ENCODE peak calls at places on chromosome 18, in eight cellular contexts. H is MCF 10A, B is transverse colon, D is GM10248, U is bronchial epithelial cell, T is PC-3, V is astrocyte of the spinal cord, Y is cardiac fibroblast. I is an unnamed sample.

GRCh38 chr18:74832999-74833398 is 235.3 kb downstream of the ZNF407 start:
- DNase-seq in T (no peak), Y (no peak), V (no peak), B (no peak), H (no peak), U (no peak), D (no peak), I (no peak)

GRCh38 chr18:5879479-5879882 is 15.8 kb downstream of the TMEM200C start:
- DNase-seq in T (peak), D (no peak), H (peak), V (peak), U (peak), B (no peak), Y (peak), I (no peak)

GRCh38 chr18:58042826-58043362 is 1.1 kb upstream of the NEDD4L start:
- DNase-seq in T (peak), V (no peak), Y (no peak), D (no peak), H (no peak), U (peak), B (no peak), I (no peak)

GRCh38 chr18:57004366-57005121 is 142.3 kb upstream of the BOD1L2 start:
- DNase-seq in Y (peak), U (peak), T (peak), H (peak), V (peak), D (peak), B (no peak), I (peak)

GRCh38 chr18:75428490-75428889 is 987 bp upstream of the SMIM21 start:
- DNase-seq in B (no peak), U (no peak), T (no peak), D (no peak), V (no peak), Y (no peak), H (no peak), I (no peak)

GRCh38 chr18:10900435-10900834 is 248.9 kb downstream of the PIEZO2 start:
- DNase-seq in H (no peak), B (no peak), V (no peak), Y (no peak), T (no peak), D (no peak), U (no peak), I (no peak)

GRCh38 chr18:80232710-80233109 is 14.6 kb downstream of the PARD6G start:
- DNase-seq in U (no peak), V (no peak), D (peak), B (no peak), H (no peak), Y (no peak), T (no peak), I (no peak)

GRCh38 chr18:9870431-9871023 is 15.2 kb upstream of the TXNDC2 start:
- DNase-seq in Y (no peak), B (no peak), D (no peak), T (no peak), V (no peak), U (no peak), H (no peak), I (no peak)

GRCh38 chr18:1102848-1103247 is 198.2 kb downstream of the ADCYAP1 start:
- DNase-seq in B (no peak), U (no peak), Y (no peak), V (no peak), D (no peak), T (no peak), H (no peak), I (no peak)

GRCh38 chr18:58805482-58806187 is 59.0 kb upstream of the ZNF532 start:
- DNase-seq in H (no peak), D (no peak), B (no peak), Y (no peak), V (no peak), T (no peak), U (peak), I (no peak)

GRCh38 chr18:58639751-58640427 is 11.0 kb upstream of the ALPK2 start:
- DNase-seq in T (peak), H (peak), B (no peak), D (no peak), Y (peak), V (peak), U (peak), I (peak)

GRCh38 chr18:8601277-8602032 is 7.8 kb upstream of the RAB12 start:
- DNase-seq in Y (no peak), B (no peak), T (no peak), V (no peak), D (no peak), U (peak), H (no peak), I (no peak)

GRCh38 chr18:50817898-50818250 is 1.9 kb downstream of the MRO start:
- DNase-seq in B (no peak), Y (peak), V (peak), U (no peak), D (no peak), H (peak), T (no peak), I (no peak)

GRCh38 chr18:73118121-73118816 is 250.5 kb upstream of the NETO1 start:
- DNase-seq in V (peak), Y (peak), D (no peak), H (peak), U (peak), B (no peak), T (peak), I (peak)

GRCh38 chr18:50061876-50062517 is 132.9 kb downstream of the MYO5B start:
- DNase-seq in D (no peak), H (no peak), Y (no peak), U (no peak), V (no peak), B (no peak), T (no peak), I (no peak)

GRCh38 chr18:4987452-4988405 is 209.3 kb downstream of the AKAIN1 start:
- DNase-seq in U (no peak), H (no peak), B (no peak), T (no peak), V (no peak), D (no peak), Y (no peak), I (no peak)

GRCh38 chr18:53567935-53568574 is 656.4 kb downstream of the MBD2 start:
- DNase-seq in H (peak), B (no peak), V (peak), Y (peak), U (peak), T (peak), D (peak), I (peak)

GRCh38 chr18:31611511-31611910 is 19.8 kb downstream of the TTR start:
- DNase-seq in D (no peak), T (no peak), B (no peak), H (no peak), U (no peak), V (no peak), Y (no peak), I (no peak)

GRCh38 chr18:9814431-9814830 is 71.3 kb upstream of the TXNDC2 start:
- DNase-seq in H (peak), U (peak), T (peak), D (no peak), B (no peak), Y (peak), V (peak), I (no peak)

GRCh38 chr18:408367-408766 is 92.1 kb downstream of the COLEC12 start:
- DNase-seq in V (no peak), B (no peak), H (no peak), D (no peak), Y (peak), T (no peak), U (no peak), I (no peak)

GRCh38 chr18:61825386-61825785 is 67.4 kb downstream of the RNF152 start:
- DNase-seq in D (no peak), Y (peak), H (no peak), T (no peak), B (no peak), V (peak), U (no peak), I (no peak)

GRCh38 chr18:55997156-55997561 is 409.2 kb upstream of the TCF4 start:
- DNase-seq in B (no peak), D (no peak), U (peak), T (no peak), Y (peak), H (peak), V (no peak), I (peak)

GRCh38 chr18:44781890-44782289 is 101.2 kb downstream of the SETBP1 start:
- DNase-seq in T (no peak), V (peak), U (peak), Y (peak), D (no peak), H (no peak), B (no peak), I (no peak)

GRCh38 chr18:52750995-52751394 is 411.0 kb downstream of the DCC start:
- DNase-seq in U (no peak), T (no peak), H (no peak), V (no peak), Y (no peak), B (no peak), D (no peak), I (no peak)

GRCh38 chr18:9704233-9705118 is 3.6 kb upstream of the RAB31 start:
- DNase-seq in V (no peak), T (no peak), Y (no peak), D (no peak), H (no peak), U (no peak), B (no peak), I (no peak)

GRCh38 chr18:78779996-78780718 is 199.5 kb upstream of the SALL3 start:
- DNase-seq in V (no peak), D (no peak), T (no peak), U (no peak), H (no peak), Y (no peak), B (peak), I (no peak)

GRCh38 chr18:21129586-21130216 is 18.1 kb upstream of the ROCK1 start:
- DNase-seq in Y (peak), H (no peak), B (no peak), U (no peak), D (no peak), V (no peak), T (no peak), I (no peak)

GRCh38 chr18:79402209-79402576 is 6.5 kb downstream of the NFATC1 start:
- DNase-seq in T (no peak), U (no peak), B (no peak), Y (no peak), D (no peak), V (no peak), H (no peak), I (no peak)

GRCh38 chr18:31512203-31512764 is 14.3 kb downstream of the DSG2 start:
- DNase-seq in U (peak), D (no peak), Y (peak), B (peak), H (peak), T (peak), V (peak), I (peak)

GRCh38 chr18:44388347-44388746 is 292.3 kb upstream of the SETBP1 start:
- DNase-seq in T (no peak), B (no peak), D (no peak), V (no peak), H (no peak), U (no peak), Y (no peak), I (no peak)

GRCh38 chr18:468841-469796 is 31.4 kb downstream of the COLEC12 start:
- DNase-seq in B (no peak), Y (no peak), D (no peak), T (no peak), U (no peak), H (no peak), V (no peak), I (no peak)

GRCh38 chr18:44766461-44766860 is 85.8 kb downstream of the SETBP1 start:
- DNase-seq in V (no peak), H (no peak), D (no peak), Y (no peak), T (no peak), B (no peak), U (no peak), I (no peak)

GRCh38 chr18:42480521-42480920 is 525.5 kb downstream of the PIK3C3 start:
- DNase-seq in U (no peak), Y (no peak), T (no peak), V (no peak), H (no peak), B (no peak), D (no peak), I (no peak)

GRCh38 chr18:63016270-63016669 is 300.9 kb downstream of the PHLPP1 start:
- DNase-seq in T (peak), B (peak), H (peak), U (peak), V (peak), Y (peak), D (peak), I (peak)

GRCh38 chr18:13137939-13138821 is 80.4 kb upstream of the LDLRAD4 start:
- DNase-seq in Y (peak), V (no peak), B (peak), T (peak), D (peak), H (no peak), U (peak), I (peak)

GRCh38 chr18:13136689-13137040 is 81.9 kb upstream of the LDLRAD4 start:
- DNase-seq in H (no peak), B (peak), T (no peak), Y (no peak), D (peak), V (peak), U (no peak), I (no peak)

GRCh38 chr18:13139885-13140450 is 78.6 kb upstream of the LDLRAD4 start:
- DNase-seq in B (no peak), U (no peak), Y (no peak), T (no peak), D (no peak), V (no peak), H (no peak), I (no peak)

GRCh38 chr18:13137041-13137938 is 81.3 kb upstream of the LDLRAD4 start:
- DNase-seq in U (no peak), Y (peak), D (peak), B (peak), T (no peak), V (peak), H (no peak), I (no peak)

GRCh38 chr18:13138822-13139139 is 79.8 kb upstream of the LDLRAD4 start:
- DNase-seq in T (no peak), V (no peak), H (no peak), B (no peak), Y (no peak), D (no peak), U (no peak), I (no peak)
- TF ChIP-seq CTCF in T (no peak), V (no peak), H (no peak), B (no peak), Y (no peak), D (no peak), U (no peak), I (no peak)

GRCh38 chr18:67282796-67283195 is 233.7 kb downstream of the DSEL start:
- DNase-seq in H (no peak), B (no peak), T (no peak), Y (peak), V (peak), U (no peak), D (no peak), I (no peak)

GRCh38 chr18:67280843-67281242 is 235.7 kb downstream of the DSEL start:
- DNase-seq in T (no peak), H (no peak), V (no peak), Y (no peak), U (no peak), D (no peak), B (no peak), I (no peak)

GRCh38 chr18:67281746-67282145 is 234.8 kb downstream of the DSEL start:
- DNase-seq in H (no peak), V (no peak), B (no peak), U (no peak), T (no peak), D (no peak), Y (no peak), I (no peak)

GRCh38 chr18:67273288-67273687 is 243.2 kb downstream of the DSEL start:
- DNase-seq in Y (no peak), T (no peak), B (no peak), H (no peak), U (no peak), V (no peak), D (no peak), I (no peak)

GRCh38 chr18:67278984-67279383 is 237.5 kb downstream of the DSEL start:
- DNase-seq in U (no peak), V (no peak), B (no peak), Y (no peak), D (no peak), T (no peak), H (no peak), I (no peak)
- TF ChIP-seq CTCF in U (no peak), V (no peak), B (no peak), Y (peak), D (no peak), T (peak), H (peak), I (no peak)

DNA sequence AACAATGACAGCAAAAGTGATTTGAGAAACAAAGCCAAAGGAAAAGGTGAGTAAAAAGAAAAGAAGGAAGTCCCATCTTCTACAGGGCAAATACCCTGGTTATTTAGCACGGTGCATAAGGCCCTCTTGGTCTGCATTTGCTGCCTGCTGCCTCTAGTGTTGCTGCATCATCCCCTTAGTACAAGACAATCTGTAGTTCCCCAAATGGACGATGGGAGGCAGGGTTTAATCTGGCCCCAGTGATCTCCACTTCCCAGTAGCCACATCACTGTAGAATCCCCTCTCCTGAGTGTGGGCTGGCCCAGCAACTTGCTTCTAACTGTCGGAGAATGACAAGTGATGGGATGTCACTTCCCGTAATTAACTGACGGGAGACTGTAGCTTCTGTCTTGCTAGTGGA is 85.1 kb downstream of the CTAGE1 start:
- DNase-seq in T (no peak), V (no peak), D (no peak), U (no peak), Y (peak), H (no peak), B (no peak), I (no peak)
- TF ChIP-seq CTCF in T (peak), V (no peak), D (no peak), U (no peak), Y (no peak), H (no peak), B (no peak), I (no peak)

GRCh38 chr18:12886498-12887126 is 2.6 kb upstream of the PTPN2 start:
- DNase-seq in D (no peak), U (peak), T (peak), Y (peak), V (no peak), B (no peak), H (peak), I (no peak)
- TF ChIP-seq CTCF in D (peak), U (peak), T (peak), Y (peak), V (peak), B (no peak), H (peak), I (peak)

GRCh38 chr18:46447792-46448191 is 209.2 kb downstream of the LOXHD1 start:
- DNase-seq in Y (no peak), H (no peak), U (no peak), V (no peak), D (no peak), B (no peak), T (no peak), I (no peak)
- TF ChIP-seq CTCF in Y (no peak), H (no peak), U (no peak), V (no peak), D (no peak), B (no peak), T (no peak), I (no peak)

DNA sequence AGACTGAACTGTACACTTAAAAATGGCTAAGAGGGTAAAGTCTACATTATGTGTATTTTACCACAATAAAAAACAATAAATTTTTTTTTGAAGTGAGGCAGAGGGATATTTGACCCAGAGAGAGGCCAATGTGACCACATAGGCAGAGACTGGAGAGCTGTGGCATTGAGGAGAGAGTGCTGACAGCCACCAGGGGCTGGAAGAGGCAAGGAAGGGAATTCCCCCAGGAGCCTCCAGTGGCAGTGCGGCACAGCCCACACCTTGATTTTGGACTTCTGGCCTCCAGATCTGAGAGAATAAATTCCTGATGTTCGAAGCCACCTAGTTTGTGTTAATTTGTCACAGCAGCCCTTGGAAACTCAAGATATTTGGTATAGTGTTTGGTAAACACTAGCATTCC is 22.7 kb downstream of the ANKRD29 start:
- DNase-seq in D (no peak), H (no peak), Y (no peak), U (no peak), T (no peak), V (no peak), B (no peak), I (no peak)
- TF ChIP-seq CTCF in D (no peak), H (no peak), Y (peak), U (peak), T (peak), V (peak), B (peak), I (no peak)

GRCh38 chr18:48913201-48913600 is 37.6 kb downstream of the SMAD7 start:
- DNase-seq in D (no peak), Y (no peak), B (no peak), H (peak), V (no peak), U (no peak), T (peak), I (no peak)
- TF ChIP-seq CTCF in D (no peak), Y (peak), B (peak), H (no peak), V (peak), U (peak), T (peak), I (no peak)